ENCODE peak calls at places on chromosome 16, in four cellular contexts. U is H1, Q is HCT116, K is HepG2. E is an unnamed sample.

GRCh38 chr16:23145608-23146007 is 3.6 kb downstream of the USP31 start:
- DNase-seq in U (no peak), Q (no peak), K (no peak), E (no peak)

GRCh38 chr16:84879569-84880487 is 60.0 kb downstream of the CRISPLD2 start:
- DNase-seq in U (no peak), K (no peak), Q (peak), E (no peak)

GRCh38 chr16:17590711-17591654 is 120.2 kb upstream of the XYLT1 start:
- DNase-seq in U (no peak), Q (no peak), K (no peak), E (no peak)

GRCh38 chr16:13883266-13883665 is 36.7 kb upstream of the ERCC4 start:
- DNase-seq in K (no peak), Q (no peak), U (no peak), E (no peak)

GRCh38 chr16:87041732-87042131 is 275.5 kb downstream of the C16orf95 start:
- DNase-seq in Q (no peak), U (no peak), K (no peak), E (no peak)

GRCh38 chr16:9334091-9334490 is 242.6 kb downstream of the HAPSTR1 start:
- DNase-seq in Q (no peak), K (no peak), U (no peak), E (no peak)

GRCh38 chr16:49649013-49649785 is 206.7 kb downstream of the ZNF423 start:
- DNase-seq in U (no peak), Q (no peak), K (peak), E (no peak)

GRCh38 chr16:75392911-75393310 is 40.4 kb downstream of the CFDP1 start:
- DNase-seq in K (no peak), Q (no peak), U (no peak), E (no peak)

GRCh38 chr16:88019847-88020512 is 68.7 kb downstream of the BANP start:
- DNase-seq in U (no peak), Q (no peak), K (no peak), E (no peak)

GRCh38 chr16:56549744-56550385 is 15.0 kb upstream of the MT4 start:
- DNase-seq in K (no peak), Q (no peak), U (no peak), E (no peak)

GRCh38 chr16:85424260-85425060 is 188.7 kb upstream of the GSE1 start:
- DNase-seq in K (no peak), U (no peak), Q (no peak), E (no peak)

GRCh38 chr16:30896203-30896889 is at the start of gene CTF1:
- DNase-seq in K (peak), Q (peak), U (no peak), E (peak)

GRCh38 chr16:27226476-27226875 is 23.1 kb downstream of the KDM8 start:
- DNase-seq in U (no peak), Q (no peak), K (no peak), E (no peak)

GRCh38 chr16:27511657-27512056 is 38.1 kb downstream of the GTF3C1 start:
- DNase-seq in Q (no peak), U (no peak), K (no peak), E (no peak)

GRCh38 chr16:27228621-27229501 is 25.5 kb downstream of the KDM8 start:
- DNase-seq in Q (no peak), U (no peak), K (no peak), E (no peak)

GRCh38 chr16:84065536-84066132 is 23.0 kb upstream of the SLC38A8 start:
- DNase-seq in K (peak), U (no peak), Q (peak), E (no peak)

GRCh38 chr16:9102379-9102778 is 10.9 kb downstream of the HAPSTR1 start:
- DNase-seq in U (no peak), K (no peak), Q (no peak), E (no peak)

GRCh38 chr16:75942901-75943300 is 216.6 kb upstream of the CPHXL start:
- DNase-seq in K (no peak), U (no peak), Q (no peak), E (no peak)

GRCh38 chr16:75458029-75458428 is 6.5 kb downstream of the TMEM170A start:
- DNase-seq in Q (no peak), U (no peak), K (no peak), E (no peak)

GRCh38 chr16:9260665-9261064 is 169.2 kb downstream of the HAPSTR1 start:
- DNase-seq in U (no peak), Q (no peak), K (peak), E (no peak)

GRCh38 chr16:65116216-65116615 is 5.6 kb downstream of the CDH11 start:
- DNase-seq in U (no peak), Q (no peak), K (no peak), E (no peak)

GRCh38 chr16:85238233-85238647 is 126.0 kb upstream of the CIBAR2 start:
- DNase-seq in Q (no peak), K (no peak), U (no peak), E (no peak)

GRCh38 chr16:85199880-85200279 is 87.6 kb upstream of the CIBAR2 start:
- DNase-seq in K (no peak), Q (no peak), U (no peak), E (no peak)

GRCh38 chr16:15822957-15823356 is 33.9 kb downstream of the MYH11 start:
- DNase-seq in Q (no peak), K (no peak), U (no peak), E (no peak)

GRCh38 chr16:9447699-9448098 is 356.3 kb downstream of the HAPSTR1 start:
- DNase-seq in U (no peak), Q (no peak), K (no peak), E (no peak)

GRCh38 chr16:80614908-80615696 is 74.3 kb downstream of the DYNLRB2 start:
- DNase-seq in K (no peak), Q (peak), U (no peak), E (no peak)

GRCh38 chr16:17403859-17404545 is 66.8 kb downstream of the XYLT1 start:
- DNase-seq in K (no peak), Q (no peak), U (no peak), E (no peak)

GRCh38 chr16:48384982-48385271 is 286 bp downstream of the SIAH1 start:
- DNase-seq in U (no peak), Q (no peak), K (no peak), E (peak)

GRCh38 chr16:88719267-88719932 is 13.1 kb downstream of the CTU2 start:
- DNase-seq in K (no peak), Q (no peak), U (no peak), E (no peak)

GRCh38 chr16:22688463-22688862 is 125.5 kb upstream of the HS3ST2 start:
- DNase-seq in U (no peak), K (no peak), Q (no peak), E (no peak)

GRCh38 chr16:998615-999014 is 17.0 kb downstream of the SOX8 start:
- DNase-seq in K (no peak), U (no peak), Q (no peak), E (no peak)

GRCh38 chr16:996672-997071 is 15.1 kb downstream of the SOX8 start:
- DNase-seq in U (no peak), K (no peak), Q (no peak), E (no peak)

GRCh38 chr16:995783-996182 is 14.2 kb downstream of the SOX8 start:
- DNase-seq in U (no peak), K (no peak), Q (no peak), E (no peak)

GRCh38 chr16:998211-998610 is 16.6 kb downstream of the SOX8 start:
- DNase-seq in K (no peak), Q (no peak), U (no peak), E (no peak)

GRCh38 chr16:997440-998051 is 16.0 kb downstream of the SOX8 start:
- DNase-seq in K (no peak), U (peak), Q (no peak), E (peak)
- TF ChIP-seq JUND in K (no peak), U (no peak), Q (no peak), E (no peak)

DNA sequence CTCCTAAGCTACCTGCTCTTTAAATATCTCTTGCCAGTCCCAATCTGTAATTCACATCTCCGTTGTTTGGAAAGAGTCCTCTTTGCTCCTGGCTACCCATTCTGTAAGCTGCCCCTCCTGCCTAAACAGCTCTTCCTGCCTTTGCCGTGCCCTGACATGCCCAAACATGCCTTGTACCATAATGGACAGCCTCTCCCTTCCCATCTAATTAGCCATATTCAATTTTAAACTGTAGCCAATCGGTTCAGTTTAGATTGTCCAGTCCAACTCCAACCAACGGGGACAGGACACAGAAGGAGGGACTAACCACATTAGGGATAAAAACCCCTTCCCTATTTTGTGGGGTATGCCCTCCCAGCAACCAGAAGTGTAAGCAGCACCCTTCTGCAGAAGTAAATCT is 30.6 kb upstream of the CLEC3A start:
- DNase-seq in Q (no peak), K (no peak), U (no peak), E (peak)
- TF ChIP-seq JUND in Q (no peak), K (no peak), U (no peak), E (no peak)

GRCh38 chr16:51151951-51152663 is 1.0 kb upstream of the SALL1 start:
- DNase-seq in Q (no peak), U (peak), K (peak), E (no peak)

GRCh38 chr16:51152691-51153261 is 1.7 kb upstream of the SALL1 start:
- DNase-seq in U (no peak), K (no peak), Q (no peak), E (no peak)

GRCh38 chr16:51150159-51150893 is 744 bp downstream of the SALL1 start:
- DNase-seq in Q (no peak), U (no peak), K (no peak), E (no peak)

GRCh38 chr16:51150894-51151320 is at the start of gene SALL1:
- DNase-seq in Q (no peak), K (no peak), U (no peak), E (no peak)

DNA sequence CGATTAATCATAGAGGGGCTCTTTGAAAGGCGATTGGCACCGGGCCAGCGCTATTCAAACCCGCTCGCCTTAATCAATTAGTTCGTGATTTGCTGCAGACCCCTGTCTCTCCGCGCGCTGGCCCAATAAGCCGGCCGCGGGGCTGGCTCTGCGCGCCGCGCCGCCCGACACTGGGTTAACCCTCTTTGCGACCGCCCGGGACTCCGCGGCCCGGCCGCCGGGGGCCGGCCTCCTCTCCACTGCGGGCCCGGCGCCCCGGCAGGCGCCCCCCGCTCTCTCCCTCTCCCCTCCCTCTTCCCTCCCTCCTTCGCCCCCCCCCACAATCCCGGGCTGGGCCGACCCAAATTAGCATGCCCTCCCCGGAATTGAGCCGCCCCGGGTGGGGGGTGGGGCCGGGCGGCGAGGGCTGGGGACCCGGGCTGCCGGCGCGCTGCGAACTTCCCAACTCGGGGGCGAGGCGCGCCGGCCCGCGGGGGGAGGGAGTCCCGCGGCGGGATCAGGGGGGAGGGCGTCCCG is 423 bp upstream of the SALL1 start:
- DNase-seq in Q (no peak), K (peak), U (no peak), E (no peak)
- TF ChIP-seq JUND in Q (no peak), K (no peak), U (no peak), E (no peak)

GRCh38 chr16:4681471-4682083 is 11.8 kb upstream of the NUDT16L1 start:
- DNase-seq in U (no peak), Q (no peak), K (no peak), E (no peak)

GRCh38 chr16:4679156-4679853 is 14.1 kb upstream of the NUDT16L1 start:
- DNase-seq in Q (no peak), K (peak), U (no peak), E (no peak)

GRCh38 chr16:4678596-4678995 is 14.8 kb upstream of the NUDT16L1 start:
- DNase-seq in K (no peak), U (no peak), Q (no peak), E (no peak)

GRCh38 chr16:4680673-4681470 is 12.5 kb upstream of the NUDT16L1 start:
- DNase-seq in Q (no peak), U (no peak), K (no peak), E (no peak)

GRCh38 chr16:4679854-4680636 is 13.3 kb upstream of the NUDT16L1 start:
- DNase-seq in U (no peak), K (no peak), Q (no peak), E (peak)
- TF ChIP-seq JUND in U (no peak), K (no peak), Q (no peak), E (peak)

DNA sequence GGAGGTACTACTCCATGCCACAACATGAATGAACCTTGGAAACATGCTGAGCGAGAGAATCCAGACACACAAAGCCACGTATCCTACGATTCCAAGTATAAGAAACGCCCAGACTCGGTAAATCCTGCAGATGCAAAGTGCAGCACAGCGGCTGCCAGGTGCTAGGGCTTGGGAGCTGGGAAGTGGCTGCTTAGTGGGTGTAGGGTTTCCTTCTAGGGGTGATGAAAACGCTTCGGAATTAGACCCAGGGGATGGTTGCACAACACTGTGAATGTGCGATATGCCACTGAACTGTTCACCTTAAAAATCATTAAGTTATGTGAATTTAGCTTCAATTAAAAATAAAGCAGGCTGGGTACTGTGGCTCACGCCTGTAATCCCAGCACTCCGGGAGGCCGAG is 24.6 kb downstream of the ADCY9 start:
- DNase-seq in K (no peak), U (no peak), Q (no peak), E (no peak)
- TF ChIP-seq JUND in K (no peak), U (no peak), Q (no peak), E (no peak)

GRCh38 chr16:77816293-77816692 is 27.9 kb downstream of the VAT1L start:
- DNase-seq in Q (no peak), U (no peak), K (no peak), E (no peak)

GRCh38 chr16:77807071-77807470 is 18.7 kb downstream of the VAT1L start:
- DNase-seq in K (no peak), U (no peak), Q (no peak), E (no peak)

DNA sequence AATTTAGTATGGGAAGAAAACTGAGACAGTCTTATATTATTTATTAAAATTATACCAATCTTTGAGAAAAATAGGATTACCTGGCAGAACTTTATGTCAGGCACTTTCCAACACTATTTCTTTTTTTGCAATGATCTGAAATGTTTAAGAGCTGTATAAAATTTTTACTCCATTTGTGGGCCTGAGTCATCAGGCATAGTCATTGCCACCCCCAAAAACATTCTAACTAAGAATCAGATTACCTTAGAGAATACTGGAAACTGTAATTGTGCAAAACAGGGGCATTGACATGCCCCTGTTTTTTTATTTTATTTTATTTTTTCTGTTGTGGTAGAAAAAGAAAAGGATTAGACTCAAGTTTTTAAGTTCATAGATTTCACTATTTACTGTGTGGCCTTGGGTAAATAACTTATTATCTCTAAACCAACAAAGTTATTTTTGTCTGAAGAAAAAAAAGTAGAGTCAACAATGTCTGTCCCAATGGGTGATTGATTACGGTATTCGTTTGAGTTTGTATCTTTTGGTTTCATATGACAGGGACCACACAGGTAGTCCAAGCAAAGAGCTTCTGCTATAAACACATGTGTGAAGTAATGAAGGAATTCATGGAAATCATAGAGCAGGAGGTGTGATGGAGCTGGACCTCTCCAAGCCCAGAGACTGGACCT is 24.6 kb downstream of the VAT1L start:
- DNase-seq in K (no peak), Q (no peak), U (no peak), E (no peak)
- TF ChIP-seq JUND in K (no peak), Q (no peak), U (no peak), E (no peak)

DNA sequence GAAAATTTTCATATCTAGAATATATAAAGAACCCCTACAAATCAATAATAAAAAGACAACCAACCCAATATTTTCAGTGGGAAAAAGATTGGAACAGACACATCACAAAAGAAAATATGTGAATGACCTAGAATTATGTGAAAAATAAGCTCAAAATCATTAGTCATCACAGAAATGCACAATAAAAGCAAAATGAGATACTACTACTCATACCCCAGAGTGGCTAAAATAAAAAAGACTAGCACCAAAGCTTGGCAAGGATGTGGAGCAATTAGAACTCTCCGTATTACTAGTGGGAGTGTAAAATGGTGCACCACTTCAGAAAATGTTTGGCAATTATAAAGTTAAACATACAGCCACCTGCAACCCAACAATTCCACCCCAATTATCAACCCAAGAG is 48.0 kb upstream of the CDH5 start:
- DNase-seq in K (no peak), Q (no peak), U (no peak), E (no peak)
- TF ChIP-seq JUND in K (no peak), Q (no peak), U (no peak), E (no peak)

E was measured in T47D.